ENCODE peak calls at places on chromosome 5, in ten cellular contexts. Q, S, L, K, J, M, N, P, E and C are unnamed samples.

GRCh38 chr5:172288465-172288864 is 4.9 kb upstream of the UBTD2 start:
- DNase-seq in Q (no peak), S (no peak), L (no peak), K (no peak), J (no peak), M (no peak), N (no peak), P (no peak), E (no peak), C (no peak)

GRCh38 chr5:174355208-174355612 is 309.7 kb downstream of the NSG2 start:
- DNase-seq in Q (peak; percentile 91), S (no peak), L (no peak), K (no peak), J (no peak), M (peak; percentile 66), N (peak; percentile 70), P (no peak), E (peak; percentile 97), C (peak; percentile 54)

GRCh38 chr5:68332546-68332945 is 117.0 kb downstream of the PIK3R1 start:
- DNase-seq in Q (peak; percentile 4), S (no peak), L (no peak), K (no peak), J (no peak), M (peak; percentile 33), N (no peak), P (no peak), E (no peak), C (no peak)

GRCh38 chr5:140186155-140186753 is 11.3 kb downstream of the CYSTM1 start:
- DNase-seq in Q (no peak), S (no peak), L (no peak), K (no peak), J (no peak), M (no peak), N (no peak), P (no peak), E (no peak), C (no peak)

GRCh38 chr5:173562451-173562850 is 54.0 kb downstream of the BOD1 start:
- DNase-seq in Q (no peak), S (no peak), L (no peak), K (no peak), J (no peak), M (no peak), N (no peak), P (no peak), E (no peak), C (no peak)

GRCh38 chr5:10760033-10760975 is 730 bp downstream of the DAP start:
- DNase-seq in Q (peak; percentile 84), S (peak; percentile 71), L (peak; percentile 31), K (no peak), J (peak; percentile 46), M (peak; percentile 59), N (no peak), P (peak; percentile 74), E (peak; percentile 60), C (peak; percentile 69)

GRCh38 chr5:124692324-124692723 is 54.1 kb downstream of the ZNF608 start:
- DNase-seq in Q (no peak), S (no peak), L (no peak), K (no peak), J (no peak), M (peak; percentile 91), N (peak; percentile 76), P (no peak), E (peak; percentile 91), C (peak; percentile 61)

GRCh38 chr5:169161022-169161680 is 139.8 kb downstream of the SLIT3 start:
- DNase-seq in Q (peak; percentile 87), S (no peak), L (no peak), K (no peak), J (peak; percentile 73), M (peak; percentile 6), N (peak; percentile 85), P (peak; percentile 93), E (peak; percentile 93), C (peak; percentile 86)

GRCh38 chr5:106525438-106525837 is 1145.3 kb downstream of the EFNA5 start:
- DNase-seq in Q (no peak), S (no peak), L (no peak), K (no peak), J (no peak), M (no peak), N (no peak), P (no peak), E (no peak), C (no peak)

GRCh38 chr5:135219868-135220267 is 179.2 kb downstream of the MACROH2A1 start:
- DNase-seq in Q (no peak), S (no peak), L (no peak), K (peak; percentile 25), J (peak; percentile 13), M (no peak), N (no peak), P (no peak), E (no peak), C (no peak)

GRCh38 chr5:143134269-143134668 is 269.2 kb downstream of the NR3C1 start:
- DNase-seq in Q (peak; percentile 17), S (no peak), L (no peak), K (no peak), J (no peak), M (peak; percentile 44), N (no peak), P (no peak), E (peak; percentile 52), C (peak; percentile 23)

DNA sequence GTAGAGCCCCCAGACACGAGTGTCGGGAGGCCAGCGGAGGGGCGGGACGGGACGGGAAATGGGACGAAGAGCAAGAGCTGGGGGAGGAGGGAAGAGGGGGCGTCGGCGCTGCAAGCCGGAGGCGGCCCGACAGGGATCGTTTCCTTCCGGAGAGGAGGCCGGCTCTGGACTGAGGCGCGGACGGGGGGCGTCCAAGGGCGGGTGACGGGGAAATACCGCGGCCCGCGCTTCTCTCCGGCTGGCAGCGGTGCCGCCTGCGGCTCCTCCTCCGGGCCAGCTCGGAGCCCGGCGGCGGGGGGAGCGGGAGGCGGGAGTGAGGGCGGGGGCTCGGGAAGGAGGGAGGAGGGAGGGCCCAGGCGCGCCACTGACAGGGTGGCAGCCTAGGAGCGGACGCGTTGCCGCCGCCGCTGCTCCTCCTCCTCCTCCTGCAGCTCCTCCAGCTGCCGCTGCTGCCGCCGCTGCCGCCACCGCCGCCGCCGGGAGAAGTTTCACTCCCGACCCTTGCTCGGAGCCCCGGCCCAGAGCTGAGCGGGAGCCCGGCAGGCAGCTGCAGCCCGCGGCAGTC is at the start of gene CHSY3:
- DNase-seq in Q (peak; percentile 54), S (peak; percentile 89), L (peak; percentile 46), K (peak; percentile 83), J (peak; percentile 73), M (peak; percentile 54), N (no peak), P (peak; percentile 90), E (peak; percentile 86), C (peak; percentile 86)
- TF ChIP-seq CTCF in Q (no peak), S (no peak), L (no peak), K (peak; percentile 17), J (no peak), M (no peak), N (no peak), P (no peak), E (no peak), C (no peak)

GRCh38 chr5:624951-625230 is 12.8 kb downstream of the CEP72 start:
- DNase-seq in Q (no peak), S (peak; percentile 28), L (no peak), K (no peak), J (no peak), M (no peak), N (no peak), P (no peak), E (no peak), C (no peak)
- H3K4me3 ChIP-seq in Q (no peak overlapping the region), S (no peak overlapping the region), L (no peak overlapping the region), K (no peak overlapping the region), J (no peak overlapping the region), M (no peak overlapping the region), N (no peak overlapping the region), P (no peak overlapping the region), E (no peak overlapping the region), C (no peak overlapping the region)

GRCh38 chr5:100505984-100506670 is 29.0 kb upstream of the FAM174A start:
- DNase-seq in Q (peak; percentile 95), S (no peak), L (peak; percentile 31), K (no peak), J (no peak), M (peak; percentile 82), N (peak; percentile 28), P (no peak), E (peak; percentile 87), C (peak; percentile 91)

DNA sequence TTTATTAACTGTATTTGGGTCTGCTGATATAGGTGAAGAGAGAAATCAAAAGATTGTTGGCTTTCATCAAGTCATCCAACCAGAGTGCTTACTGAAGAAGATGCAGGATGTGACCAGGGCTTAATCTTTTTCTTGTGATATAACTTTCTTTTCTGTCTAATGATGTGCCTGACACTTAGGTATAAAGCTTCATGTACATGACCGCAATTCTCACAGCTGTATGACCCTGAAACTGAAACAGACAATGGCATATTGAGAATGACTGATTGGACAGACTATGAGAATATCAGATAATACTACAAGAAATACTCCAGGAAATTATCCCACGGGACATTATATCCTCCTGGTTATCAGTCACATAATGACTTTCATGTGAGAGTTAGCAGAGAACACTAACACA is 32.5 kb upstream of the FAM174A start:
- DNase-seq in Q (no peak), S (no peak), L (no peak), K (no peak), J (no peak), M (no peak), N (no peak), P (no peak), E (no peak), C (no peak)
- TF ChIP-seq CTCF in Q (no peak), S (no peak), L (no peak), K (no peak), J (no peak), M (no peak), N (no peak), P (no peak), E (no peak), C (no peak)

GRCh38 chr5:142063376-142063775 is 45.2 kb upstream of the NDFIP1 start:
- DNase-seq in Q (no peak), S (no peak), L (no peak), K (no peak), J (no peak), M (no peak), N (no peak), P (no peak), E (no peak), C (no peak)

GRCh38 chr5:142059304-142059940 is 46.6 kb upstream of the GNPDA1 start:
- DNase-seq in Q (peak; percentile 48), S (no peak), L (peak; percentile 35), K (no peak), J (peak; percentile 47), M (no peak), N (no peak), P (peak; percentile 23), E (no peak), C (no peak)

GRCh38 chr5:142065273-142065672 is 43.3 kb upstream of the NDFIP1 start:
- DNase-seq in Q (no peak), S (no peak), L (no peak), K (no peak), J (no peak), M (peak; percentile 38), N (no peak), P (no peak), E (peak; percentile 32), C (peak; percentile 49)

DNA sequence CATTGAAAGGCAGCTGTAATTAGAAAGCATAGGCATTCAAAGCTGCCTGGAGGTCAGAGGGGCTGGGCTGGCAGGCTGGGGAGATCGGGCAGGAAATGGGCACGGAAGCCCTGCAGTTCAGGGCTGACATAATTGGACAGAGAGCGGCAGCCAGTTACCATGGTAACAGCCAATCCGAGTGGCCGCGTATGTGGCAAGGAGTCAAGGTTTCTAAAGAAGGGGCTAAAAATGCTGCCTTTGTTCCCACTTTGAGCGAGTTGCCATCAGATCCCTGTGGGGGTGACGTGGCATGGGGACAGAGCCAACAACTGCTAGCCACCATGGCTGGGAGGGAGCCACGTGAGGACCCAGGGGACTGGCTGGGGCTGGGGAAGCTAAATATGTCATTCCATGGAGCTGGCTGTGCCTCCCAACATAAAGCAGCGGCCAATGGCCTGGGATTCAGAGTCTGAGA is 44.7 kb upstream of the NDFIP1 start:
- DNase-seq in Q (no peak), S (no peak), L (no peak), K (no peak), J (peak; percentile 38), M (peak; percentile 61), N (no peak), P (peak; percentile 51), E (peak; percentile 77), C (peak; percentile 69)
- H3K4me3 ChIP-seq in Q (no peak overlapping the region), S (no peak overlapping the region), L (no peak overlapping the region), K (no peak overlapping the region), J (no peak overlapping the region), M (peak overlapping the region; percentile 8), N (peak overlapping the region; percentile 29), P (peak overlapping the region; percentile 6), E (no peak overlapping the region), C (peak overlapping the region; percentile 17)